ENCODE peak calls at places on chromosomes 12 and 14, in four cellular contexts. F is T-cell, M is HTR-8/SVneo, A is natural killer cell. L is an unnamed sample.

GRCh38 chr12:69024907-69025306 is 91.9 kb upstream of the CPM start:
- DNase-seq in F (no peak), M (no peak), A (no peak), L (no peak)

GRCh38 chr14:58055497-58055896 is 96.5 kb downstream of the ARMH4 start:
- DNase-seq in F (no peak), M (no peak), A (no peak), L (no peak)

GRCh38 chr12:33115716-33116115 is 219.1 kb upstream of the PKP2 start:
- DNase-seq in F (no peak), M (no peak), A (no peak), L (no peak)

GRCh38 chr12:11767029-11767724 is 117.7 kb downstream of the ETV6 start:
- DNase-seq in F (no peak), M (no peak), A (no peak), L (no peak)

GRCh38 chr12:117513353-117513752 is 151.9 kb upstream of the NOS1 start:
- DNase-seq in F (no peak), M (no peak), A (no peak), L (no peak)

GRCh38 chr14:65949711-65950516 is 536.3 kb upstream of the CCDC196 start:
- DNase-seq in F (no peak), M (no peak), A (no peak), L (peak; percentile 37)

GRCh38 chr12:89863968-89864367 is 155.3 kb upstream of the ATP2B1 start:
- DNase-seq in F (peak; percentile 12), M (no peak), A (no peak), L (no peak)

GRCh38 chr14:64113279-64113678 is 180.9 kb downstream of the ESR2 start:
- DNase-seq in F (no peak), M (no peak), A (no peak), L (no peak)

GRCh38 chr12:24121911-24122310 is 172.4 kb upstream of the SOX5 start:
- DNase-seq in F (no peak), M (no peak), A (no peak), L (no peak)

GRCh38 chr12:12265571-12266388 is 1.1 kb downstream of the LRP6 start:
- DNase-seq in F (no peak), M (no peak), A (no peak), L (peak; percentile 7)

GRCh38 chr14:59343585-59343984 is 121.6 kb downstream of the GPR135 start:
- DNase-seq in F (no peak), M (no peak), A (no peak), L (no peak)

GRCh38 chr14:67940894-67941455 is 121.4 kb downstream of the RAD51B start:
- DNase-seq in F (no peak), M (no peak), A (no peak), L (no peak)

GRCh38 chr12:102728506-102729242 is 188.4 kb downstream of the PAH start:
- DNase-seq in F (no peak), M (no peak), A (no peak), L (no peak)

GRCh38 chr14:58832010-58832409 is 194.2 kb downstream of the DACT1 start:
- DNase-seq in F (no peak), M (no peak), A (no peak), L (no peak)

GRCh38 chr12:113142173-113142885 is 6.8 kb upstream of the RASAL1 start:
- DNase-seq in F (no peak), M (no peak), A (no peak), L (no peak)

GRCh38 chr12:873954-874353 is 75.5 kb downstream of the RAD52 start:
- DNase-seq in F (no peak), M (no peak), A (no peak), L (no peak)